ENCODE peak calls at places on chromosomes 7 and 10, in eight cellular contexts. I, R, P, Y, W, L, H and U are unnamed samples.

GRCh38 chr7:85829817-85830432 is 643.1 kb upstream of the SEMA3D start:
- DNase-seq in R (no peak), L (peak), Y (no peak), W (no peak), I (no peak), P (no peak), H (peak), U (no peak)

GRCh38 chr7:114047889-114048288 is 129.1 kb upstream of the PPP1R3A start:
- DNase-seq in L (peak), I (no peak), Y (no peak), R (no peak), H (peak), W (no peak), P (peak), U (no peak)

GRCh38 chr10:125012851-125013528 is 71.1 kb downstream of the ZRANB1 start:
- DNase-seq in H (no peak), R (peak), I (no peak), Y (no peak), P (no peak), L (no peak), W (no peak), U (no peak)

GRCh38 chr10:42999385-43000020 is 77.4 kb upstream of the RET start:
- DNase-seq in L (no peak), Y (peak), H (no peak), I (no peak), W (no peak), R (no peak), P (no peak), U (no peak)

GRCh38 chr7:132422502-132423101 is 153.7 kb downstream of the PLXNA4 start:
- DNase-seq in R (no peak), P (no peak), H (no peak), Y (no peak), I (no peak), L (peak), W (no peak), U (no peak)

GRCh38 chr10:78846071-78846470 is 222.7 kb upstream of the ZMIZ1 start:
- DNase-seq in I (no peak), L (no peak), R (no peak), P (no peak), Y (peak), H (no peak), W (no peak), U (no peak)

GRCh38 chr10:16948335-16948734 is 131.1 kb upstream of the RSU1 start:
- DNase-seq in H (no peak), P (no peak), L (no peak), R (no peak), I (no peak), W (peak), Y (no peak), U (no peak)

GRCh38 chr7:17985473-17986239 is 42.0 kb downstream of the PRPS1L1 start:
- DNase-seq in P (no peak), Y (no peak), I (no peak), L (no peak), H (no peak), W (no peak), R (no peak), U (no peak)

GRCh38 chr7:158975526-158976467 is 119.4 kb downstream of the DYNC2I1 start:
- DNase-seq in I (peak), Y (no peak), L (no peak), W (peak), P (no peak), H (no peak), R (no peak), U (no peak)

GRCh38 chr7:101542527-101543241 is 86.4 kb downstream of the MYL10 start:
- DNase-seq in P (no peak), H (peak), L (peak), W (peak), I (peak), R (peak), Y (no peak), U (peak)

GRCh38 chr10:35127289-35127891 is 744 bp downstream of the CREM start:
- DNase-seq in L (peak), H (peak), Y (peak), R (peak), I (no peak), P (peak), W (peak), U (peak)

GRCh38 chr10:120308590-120308989 is 148.4 kb upstream of the PLPP4 start:
- DNase-seq in P (no peak), L (no peak), W (no peak), Y (no peak), H (no peak), R (no peak), I (no peak), U (no peak)

GRCh38 chr7:151081170-151082101 is 827 bp upstream of the FASTK start:
- DNase-seq in Y (peak), H (peak), W (peak), L (no peak), I (no peak), P (peak), R (peak), U (peak)

GRCh38 chr10:88849224-88849623 is 2.4 kb downstream of the ANKRD22 start:
- DNase-seq in P (peak), Y (no peak), H (peak), R (no peak), W (no peak), L (peak), I (no peak), U (no peak)

GRCh38 chr10:38007551-38007950 is 2.9 kb upstream of the ZNF33A start:
- DNase-seq in L (no peak), I (no peak), W (no peak), Y (no peak), P (no peak), H (no peak), R (no peak), U (no peak)

GRCh38 chr7:137538361-137538762 is 194.8 kb upstream of the PTN start:
- DNase-seq in H (peak), L (peak), P (peak), W (no peak), Y (no peak), R (no peak), I (no peak), U (no peak)

GRCh38 chr7:140084972-140085371 is 22.2 kb upstream of the PARP12 start:
- DNase-seq in W (no peak), H (no peak), I (no peak), R (no peak), L (no peak), Y (no peak), P (no peak), U (no peak)

GRCh38 chr7:27129729-27130539 is 623 bp downstream of the HOXA4 start:
- DNase-seq in P (peak), I (no peak), H (no peak), W (no peak), Y (no peak), L (no peak), R (peak), U (peak)

GRCh38 chr7:146772581-146772980 is 656.0 kb downstream of the CNTNAP2 start:
- DNase-seq in L (no peak), R (no peak), H (no peak), I (no peak), P (no peak), W (peak), Y (no peak), U (no peak)

GRCh38 chr7:5630670-5631069 is 150.8 kb downstream of the RNF216 start:
- DNase-seq in I (no peak), Y (no peak), W (no peak), R (no peak), P (no peak), L (no peak), H (peak), U (no peak)

GRCh38 chr10:86321568-86321967 is 45.0 kb downstream of the GRID1 start:
- DNase-seq in H (no peak), Y (peak), W (no peak), I (no peak), R (no peak), P (no peak), L (no peak), U (no peak)

GRCh38 chr7:77855371-77856083 is 57.0 kb downstream of the PHTF2 start:
- DNase-seq in R (peak), P (no peak), Y (no peak), I (no peak), L (peak), W (no peak), H (peak), U (no peak)

GRCh38 chr7:112752576-112752975 is 37.6 kb downstream of the TMEM168 start:
- DNase-seq in I (no peak), Y (no peak), R (no peak), H (no peak), P (no peak), L (no peak), W (peak), U (no peak)

GRCh38 chr7:115911466-115911865 is 119.1 kb downstream of the TFEC start:
- DNase-seq in W (no peak), H (no peak), I (no peak), L (peak), Y (no peak), P (peak), R (no peak), U (no peak)

GRCh38 chr7:40983106-40983505 is 719.8 kb downstream of the INHBA start:
- DNase-seq in R (no peak), P (no peak), Y (no peak), H (no peak), W (no peak), I (no peak), L (no peak), U (no peak)

GRCh38 chr7:867001-867405 is 9.4 kb upstream of the GET4 start:
- DNase-seq in R (peak), I (peak), Y (no peak), W (no peak), L (peak), P (peak), H (no peak), U (peak)

GRCh38 chr7:105591522-105591921 is 10.2 kb upstream of the EFCAB10 start:
- DNase-seq in W (no peak), L (no peak), Y (no peak), R (no peak), P (no peak), H (no peak), I (no peak), U (no peak)

GRCh38 chr10:132593900-132594876 is 56.6 kb downstream of the INPP5A start:
- DNase-seq in L (no peak), R (no peak), Y (no peak), H (no peak), W (no peak), P (no peak), I (no peak), U (no peak)

GRCh38 chr10:77510294-77510693 is 127.3 kb downstream of the KCNMA1 start:
- DNase-seq in I (no peak), R (no peak), W (no peak), Y (no peak), P (no peak), H (no peak), L (no peak), U (no peak)

GRCh38 chr7:107372298-107372697 is 97.6 kb upstream of the GPR22 start:
- DNase-seq in I (no peak), H (peak), L (peak), W (no peak), Y (no peak), R (no peak), P (peak), U (no peak)

GRCh38 chr7:96671854-96672253 is 37.8 kb downstream of the SEM1 start:
- DNase-seq in L (no peak), H (no peak), I (no peak), P (no peak), Y (no peak), R (no peak), W (no peak), U (no peak)

GRCh38 chr7:21028186-21028989 is 241.7 kb upstream of the SP8 start:
- DNase-seq in Y (no peak), H (peak), W (peak), L (peak), R (no peak), P (no peak), I (no peak), U (no peak)

GRCh38 chr7:22325671-22326070 is 31.3 kb downstream of the RAPGEF5 start:
- DNase-seq in I (no peak), P (no peak), Y (no peak), R (no peak), H (no peak), L (no peak), W (no peak), U (no peak)

GRCh38 chr7:3887071-3887691 is 586.1 kb downstream of the SDK1 start:
- DNase-seq in L (no peak), W (peak), R (no peak), P (no peak), I (no peak), H (peak), Y (no peak), U (no peak)

GRCh38 chr7:64098-64521 is 128.3 kb upstream of the FAM20C start:
- DNase-seq in R (no peak), Y (no peak), I (no peak), P (peak), W (peak), L (peak), H (peak), U (peak)

GRCh38 chr7:120486164-120486563 is 213.2 kb downstream of the KCND2 start:
- DNase-seq in I (no peak), H (no peak), L (peak), P (no peak), Y (no peak), R (no peak), W (peak), U (no peak)